ENCODE peak calls at places on chromosomes 6 and 20, in five cellular contexts. One of them, this sample, is unnamed.

GRCh38 chr20:47160240-47160639 is 196.3 kb downstream of the ZMYND8 start:
- DNase-seq in DMS53: no peak
- DNase-seq in NCI-H1092 treated with DMSO at 0.1 percent for 48 hours: no peak
- DNase-seq in GM20000: no peak
- DNase-seq in naive B cell: no peak
- DNase-seq in this sample: no peak

GRCh38 chr6:144149894-144150672 is at the start of gene STX11:
- DNase-seq in GM20000: peak
- DNase-seq in naive B cell: peak
- DNase-seq in NCI-H1092 treated with DMSO at 0.1 percent for 48 hours: no peak
- DNase-seq in DMS53: peak
- DNase-seq in this sample: peak

GRCh38 chr6:111683749-111684267 is 78.1 kb upstream of the TRAF3IP2 start:
- DNase-seq in GM20000: no peak
- DNase-seq in NCI-H1092 treated with DMSO at 0.1 percent for 48 hours: no peak
- DNase-seq in naive B cell: no peak
- DNase-seq in DMS53: no peak
- DNase-seq in this sample: no peak

GRCh38 chr6:162907876-162908481 is 180.2 kb downstream of the PACRG start:
- DNase-seq in NCI-H1092 treated with DMSO at 0.1 percent for 48 hours: no peak
- DNase-seq in naive B cell: no peak
- DNase-seq in DMS53: peak
- DNase-seq in GM20000: no peak
- DNase-seq in this sample: no peak

GRCh38 chr20:41534842-41535241 is 83.3 kb downstream of the CHD6 start:
- DNase-seq in NCI-H1092 treated with DMSO at 0.1 percent for 48 hours: no peak
- DNase-seq in naive B cell: no peak
- DNase-seq in GM20000: no peak
- DNase-seq in DMS53: no peak
- DNase-seq in this sample: no peak

GRCh38 chr20:19817017-19817416 is 59.0 kb downstream of the RIN2 start:
- DNase-seq in DMS53: no peak
- DNase-seq in GM20000: no peak
- DNase-seq in NCI-H1092 treated with DMSO at 0.1 percent for 48 hours: no peak
- DNase-seq in naive B cell: no peak
- DNase-seq in this sample: no peak

GRCh38 chr6:6588064-6588923 is at the start of gene LY86:
- DNase-seq in DMS53: no peak
- DNase-seq in naive B cell: peak
- DNase-seq in GM20000: peak
- DNase-seq in NCI-H1092 treated with DMSO at 0.1 percent for 48 hours: no peak
- DNase-seq in this sample: peak

GRCh38 chr6:83258517-83258916 is 65.4 kb downstream of the RWDD2A start:
- DNase-seq in naive B cell: no peak
- DNase-seq in GM20000: no peak
- DNase-seq in NCI-H1092 treated with DMSO at 0.1 percent for 48 hours: no peak
- DNase-seq in DMS53: no peak
- DNase-seq in this sample: no peak

GRCh38 chr6:40877362-40877761 is 161.7 kb downstream of the UNC5CL start:
- DNase-seq in GM20000: no peak
- DNase-seq in NCI-H1092 treated with DMSO at 0.1 percent for 48 hours: no peak
- DNase-seq in naive B cell: no peak
- DNase-seq in DMS53: no peak
- DNase-seq in this sample: no peak

GRCh38 chr6:11317885-11318771 is 85.7 kb upstream of the NEDD9 start:
- DNase-seq in NCI-H1092 treated with DMSO at 0.1 percent for 48 hours: no peak
- DNase-seq in naive B cell: no peak
- DNase-seq in GM20000: peak
- DNase-seq in DMS53: peak
- DNase-seq in this sample: peak

GRCh38 chr6:159800141-159800865 is at the start of gene PNLDC1:
- DNase-seq in NCI-H1092 treated with DMSO at 0.1 percent for 48 hours: no peak
- DNase-seq in GM20000: no peak
- DNase-seq in DMS53: no peak
- DNase-seq in naive B cell: no peak
- DNase-seq in this sample: no peak

GRCh38 chr6:52420668-52421358 is 671 bp downstream of the EFHC1 start:
- DNase-seq in NCI-H1092 treated with DMSO at 0.1 percent for 48 hours: peak
- DNase-seq in GM20000: no peak
- DNase-seq in DMS53: peak
- DNase-seq in naive B cell: no peak
- DNase-seq in this sample: no peak

GRCh38 chr20:22339091-22339881 is 245.1 kb downstream of the FOXA2 start:
- DNase-seq in DMS53: peak
- DNase-seq in naive B cell: peak
- DNase-seq in GM20000: peak
- DNase-seq in NCI-H1092 treated with DMSO at 0.1 percent for 48 hours: peak
- DNase-seq in this sample: no peak

GRCh38 chr6:161544801-161545490 is 271.1 kb upstream of the AGPAT4 start:
- DNase-seq in NCI-H1092 treated with DMSO at 0.1 percent for 48 hours: no peak
- DNase-seq in DMS53: no peak
- DNase-seq in GM20000: no peak
- DNase-seq in naive B cell: no peak
- DNase-seq in this sample: no peak

This sample was measured in GM06990.